ENCODE peak calls at places on chromosomes 7 and 10, in four cellular contexts. One of them, this sample, is unnamed.

GRCh38 chr10:46282460-46283216 is 4.2 kb upstream of the ANTXRL start:
- DNase-seq in HepG2: peak
- DNase-seq in GM12878: no peak
- DNase-seq in H1: no peak
- DNase-seq in this sample: peak

GRCh38 chr7:155860461-155860839 is 48.2 kb upstream of the SHH start:
- DNase-seq in H1: no peak
- DNase-seq in HepG2: no peak
- DNase-seq in GM12878: no peak
- DNase-seq in this sample: no peak

GRCh38 chr7:48052748-48053147 is 17.4 kb downstream of the C7orf57 start:
- DNase-seq in H1: no peak
- DNase-seq in HepG2: no peak
- DNase-seq in GM12878: no peak
- DNase-seq in this sample: no peak

GRCh38 chr10:6144609-6145413 is 56.0 kb downstream of the RBM17 start:
- DNase-seq in GM12878: no peak
- DNase-seq in H1: no peak
- DNase-seq in HepG2: peak
- DNase-seq in this sample: peak

GRCh38 chr10:43421519-43421918 is 12.5 kb upstream of the HNRNPF start:
- DNase-seq in H1: no peak
- DNase-seq in GM12878: no peak
- DNase-seq in HepG2: no peak
- DNase-seq in this sample: no peak

GRCh38 chr10:7560519-7560918 is 106.2 kb downstream of the ITIH5 start:
- DNase-seq in HepG2: no peak
- DNase-seq in GM12878: no peak
- DNase-seq in H1: no peak
- DNase-seq in this sample: no peak

GRCh38 chr7:41881313-41882130 is 178.6 kb upstream of the INHBA start:
- DNase-seq in H1: no peak
- DNase-seq in HepG2: no peak
- DNase-seq in GM12878: peak
- DNase-seq in this sample: no peak

GRCh38 chr7:132049462-132050304 is 493.3 kb upstream of the PODXL start:
- DNase-seq in HepG2: peak
- DNase-seq in GM12878: no peak
- DNase-seq in H1: no peak
- DNase-seq in this sample: peak

GRCh38 chr7:134941185-134941900 is 45.0 kb upstream of the AGBL3 start:
- DNase-seq in H1: no peak
- DNase-seq in GM12878: no peak
- DNase-seq in HepG2: no peak
- DNase-seq in this sample: no peak

GRCh38 chr10:16902606-16903005 is 85.4 kb upstream of the RSU1 start:
- DNase-seq in HepG2: no peak
- DNase-seq in GM12878: no peak
- DNase-seq in H1: no peak
- DNase-seq in this sample: no peak

GRCh38 chr7:4030346-4030745 is 651.7 kb upstream of the FOXK1 start:
- DNase-seq in GM12878: no peak
- DNase-seq in H1: no peak
- DNase-seq in HepG2: no peak
- DNase-seq in this sample: no peak

GRCh38 chr10:44402465-44403205 is 17.7 kb upstream of the CXCL12 start:
- DNase-seq in HepG2: no peak
- DNase-seq in GM12878: no peak
- DNase-seq in H1: no peak
- DNase-seq in this sample: no peak

GRCh38 chr7:32536585-32536984 is 41.3 kb downstream of the AVL9 start:
- DNase-seq in H1: no peak
- DNase-seq in GM12878: no peak
- DNase-seq in HepG2: no peak
- DNase-seq in this sample: no peak

GRCh38 chr10:97599272-97599619 is 9.7 kb downstream of the C10orf62 start:
- DNase-seq in GM12878: no peak
- DNase-seq in H1: no peak
- DNase-seq in HepG2: no peak
- DNase-seq in this sample: no peak

GRCh38 chr10:17175551-17175950 is 25.9 kb downstream of the TRDMT1 start:
- DNase-seq in H1: no peak
- DNase-seq in HepG2: no peak
- DNase-seq in GM12878: no peak
- DNase-seq in this sample: no peak

GRCh38 chr10:73251683-73252444 is 580 bp downstream of the MRPS16 start:
- DNase-seq in HepG2: peak
- DNase-seq in GM12878: no peak
- DNase-seq in H1: no peak
- DNase-seq in this sample: no peak

GRCh38 chr7:12239821-12240220 is 28.7 kb downstream of the TMEM106B start:
- DNase-seq in H1: no peak
- DNase-seq in GM12878: no peak
- DNase-seq in HepG2: no peak
- DNase-seq in this sample: no peak

GRCh38 chr10:130579913-130580312 is 443.7 kb downstream of the GLRX3 start:
- DNase-seq in GM12878: no peak
- DNase-seq in H1: no peak
- DNase-seq in HepG2: no peak
- DNase-seq in this sample: no peak

GRCh38 chr7:131649003-131649541 is 92.6 kb upstream of the PODXL start:
- DNase-seq in H1: no peak
- DNase-seq in HepG2: no peak
- DNase-seq in GM12878: no peak
- DNase-seq in this sample: no peak

GRCh38 chr7:144481863-144482262 is 78.4 kb upstream of the NOBOX start:
- DNase-seq in HepG2: no peak
- DNase-seq in H1: no peak
- DNase-seq in GM12878: no peak
- DNase-seq in this sample: no peak
- TF ChIP-seq EP300 in HepG2: no peak
- TF ChIP-seq EP300 in H1: no peak
- TF ChIP-seq EP300 in GM12878: no peak
- TF ChIP-seq EP300 in this sample: no peak

DNA sequence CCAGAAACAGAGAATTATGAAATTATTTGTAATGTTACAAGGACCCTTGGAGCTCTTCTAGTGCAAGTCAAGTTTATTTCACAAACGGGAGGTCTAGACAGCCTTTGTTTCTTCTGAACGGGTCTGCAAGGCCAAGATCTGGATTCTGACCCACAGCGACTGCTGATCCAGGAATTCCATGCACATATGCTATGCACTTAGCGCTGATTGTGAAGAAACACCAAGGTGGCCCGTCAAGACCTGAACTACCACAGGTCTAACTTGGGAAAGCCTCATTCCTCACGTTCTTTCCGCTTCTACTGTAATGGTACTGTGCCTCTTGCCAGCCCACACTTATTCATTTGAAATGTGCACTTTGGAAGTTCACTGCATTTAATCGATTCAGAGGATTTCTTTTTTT is 249.7 kb upstream of the C7orf33 start:
- DNase-seq in HepG2: no peak
- DNase-seq in GM12878: no peak
- DNase-seq in H1: no peak
- DNase-seq in this sample: no peak
- TF ChIP-seq ATF3 in HepG2: no peak
- TF ChIP-seq ATF3 in GM12878: no peak
- TF ChIP-seq ATF3 in H1: no peak
- TF ChIP-seq ATF3 in this sample: no peak

GRCh38 chr7:151549644-151550043 is 29.9 kb upstream of the RHEB start:
- DNase-seq in HepG2: no peak
- DNase-seq in H1: no peak
- DNase-seq in GM12878: no peak
- DNase-seq in this sample: no peak

GRCh38 chr7:151553356-151553755 is 33.7 kb upstream of the RHEB start:
- DNase-seq in GM12878: no peak
- DNase-seq in H1: no peak
- DNase-seq in HepG2: no peak
- DNase-seq in this sample: no peak

GRCh38 chr7:151551820-151552219 is 32.1 kb upstream of the RHEB start:
- DNase-seq in GM12878: no peak
- DNase-seq in H1: no peak
- DNase-seq in HepG2: no peak
- DNase-seq in this sample: no peak

GRCh38 chr7:151550601-151551286 is 31.0 kb upstream of the RHEB start:
- DNase-seq in H1: no peak
- DNase-seq in GM12878: no peak
- DNase-seq in HepG2: peak
- DNase-seq in this sample: no peak

DNA sequence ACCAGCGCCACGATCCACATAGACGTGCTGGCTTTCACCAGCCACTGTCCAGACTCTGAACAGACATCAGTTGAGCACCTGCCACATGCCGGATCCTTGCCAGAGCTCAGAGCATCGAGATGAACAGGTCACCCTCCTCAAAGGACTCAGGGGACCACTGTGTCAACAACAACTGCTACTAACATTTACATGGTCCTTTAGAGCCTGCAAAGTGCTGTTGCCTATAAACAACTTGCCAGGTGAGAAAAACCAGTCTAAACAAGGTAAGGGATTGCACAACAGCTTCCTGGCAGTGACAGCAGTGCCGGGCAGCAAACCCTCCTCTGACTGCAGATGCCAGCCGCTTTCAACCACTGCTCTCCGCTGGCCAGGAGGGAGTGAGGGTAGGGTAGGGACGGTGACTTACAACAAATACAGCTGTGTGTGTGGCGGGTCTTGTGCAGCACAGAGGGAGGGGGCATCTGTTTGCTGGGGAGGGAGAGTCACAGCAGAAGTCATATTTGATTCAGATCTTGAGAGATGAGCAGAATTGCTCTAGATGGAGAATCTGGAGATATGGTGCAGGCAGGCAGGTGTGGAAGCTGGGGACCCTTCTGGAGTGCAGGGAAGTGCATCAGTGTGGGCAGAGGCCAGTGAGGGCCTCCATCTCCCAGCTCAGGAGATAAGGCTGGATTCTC is 32.8 kb upstream of the RHEB start:
- DNase-seq in HepG2: no peak
- DNase-seq in GM12878: no peak
- DNase-seq in H1: no peak
- DNase-seq in this sample: no peak
- TF ChIP-seq EP300 in HepG2: no peak
- TF ChIP-seq EP300 in GM12878: no peak
- TF ChIP-seq EP300 in H1: no peak
- TF ChIP-seq EP300 in this sample: no peak

GRCh38 chr7:99997545-99998137 is 17.8 kb upstream of the ZKSCAN1 start:
- DNase-seq in H1: no peak
- DNase-seq in GM12878: no peak
- DNase-seq in HepG2: peak
- DNase-seq in this sample: no peak
- TF ChIP-seq ATF3 in H1: no peak
- TF ChIP-seq ATF3 in GM12878: no peak
- TF ChIP-seq ATF3 in HepG2: no peak
- TF ChIP-seq ATF3 in this sample: no peak

GRCh38 chr10:119006451-119007210 is 22.9 kb upstream of the NANOS1 start:
- DNase-seq in GM12878: no peak
- DNase-seq in H1: no peak
- DNase-seq in HepG2: peak
- DNase-seq in this sample: peak
- TF ChIP-seq EP300 in GM12878: no peak
- TF ChIP-seq EP300 in H1: no peak
- TF ChIP-seq EP300 in HepG2: no peak
- TF ChIP-seq EP300 in this sample: peak

GRCh38 chr7:140214075-140214684 is 37.4 kb upstream of the KDM7A start:
- DNase-seq in GM12878: peak
- DNase-seq in H1: no peak
- DNase-seq in HepG2: peak
- DNase-seq in this sample: no peak
- TF ChIP-seq ATF3 in GM12878: no peak
- TF ChIP-seq ATF3 in H1: no peak
- TF ChIP-seq ATF3 in HepG2: no peak
- TF ChIP-seq ATF3 in this sample: no peak